ENCODE peak calls at places on chromosomes 2 and 18, in nine cellular contexts. J, P, M, O, E, C, I, F and Q are unnamed samples.

GRCh38 chr2:85272357-85272756 is 55.4 kb downstream of the TGOLN2 start:
- DNase-seq in J (no peak), E (no peak), O (no peak), F (no peak), P (no peak), C (no peak), I (no peak), M (no peak), Q (no peak)

GRCh38 chr2:84970266-84970955 is 550 bp upstream of the KCMF1 start:
- DNase-seq in E (peak), I (peak), P (peak), C (peak), J (peak), F (peak), O (peak), M (peak), Q (peak)

GRCh38 chr2:128369126-128369555 is 50.5 kb upstream of the HS6ST1 start:
- DNase-seq in F (peak), C (peak), I (no peak), E (no peak), O (no peak), J (no peak), P (no peak), M (peak), Q (peak)

GRCh38 chr2:231687133-231687852 is 21.0 kb upstream of the PTMA start:
- DNase-seq in F (peak), J (peak), O (peak), P (peak), C (peak), M (peak), E (peak), I (peak), Q (peak)

GRCh38 chr2:233084488-233084887 is 24.3 kb downstream of the INPP5D start:
- DNase-seq in C (no peak), I (no peak), O (no peak), E (peak), P (peak), F (no peak), M (no peak), J (peak), Q (no peak)

GRCh38 chr2:222292738-222293134 is 6.1 kb downstream of the PAX3 start:
- DNase-seq in F (peak), P (no peak), E (no peak), M (no peak), I (no peak), J (no peak), C (no peak), O (no peak), Q (no peak)

GRCh38 chr2:98381494-98381893 is 35.2 kb downstream of the CNGA3 start:
- DNase-seq in C (no peak), J (no peak), P (no peak), E (no peak), O (no peak), I (no peak), F (no peak), M (no peak), Q (no peak)

GRCh38 chr18:80200171-80200931 is 47.0 kb downstream of the PARD6G start:
- DNase-seq in E (no peak), O (peak), C (peak), P (no peak), F (peak), I (no peak), J (no peak), M (no peak), Q (peak)

GRCh38 chr2:34423301-34423700 is 824.2 kb upstream of the FAM98A start:
- DNase-seq in J (no peak), O (no peak), M (no peak), P (no peak), F (no peak), C (no peak), E (no peak), I (no peak), Q (no peak)

GRCh38 chr2:66929632-66930385 is 467.3 kb upstream of the ETAA1 start:
- DNase-seq in F (no peak), M (peak), E (no peak), J (no peak), I (peak), O (no peak), P (peak), C (peak), Q (peak)

GRCh38 chr2:8595821-8596600 is 85.8 kb upstream of the ID2 start:
- DNase-seq in M (no peak), I (no peak), F (peak), C (no peak), J (no peak), E (no peak), O (no peak), P (no peak), Q (no peak)

GRCh38 chr2:136363921-136364320 is 246.0 kb upstream of the CXCR4 start:
- DNase-seq in J (no peak), C (no peak), F (no peak), O (no peak), P (no peak), I (no peak), M (peak), E (no peak), Q (no peak)

GRCh38 chr18:3511980-3512379 is 62.0 kb downstream of the TGIF1 start:
- DNase-seq in M (peak), J (no peak), P (no peak), C (peak), I (no peak), O (no peak), E (no peak), F (no peak), Q (peak)

GRCh38 chr2:234741976-234742375 is 209.8 kb upstream of the SH3BP4 start:
- DNase-seq in M (no peak), J (no peak), O (no peak), F (no peak), C (peak), I (no peak), P (no peak), E (no peak), Q (no peak)

GRCh38 chr2:210895132-210895531 is 338.7 kb downstream of the CPS1 start:
- DNase-seq in E (no peak), J (peak), P (no peak), F (peak), O (no peak), M (no peak), I (no peak), C (no peak), Q (no peak)

GRCh38 chr18:74183110-74183509 is 34.8 kb downstream of the TIMM21 start:
- DNase-seq in M (no peak), E (no peak), I (no peak), F (no peak), J (no peak), O (no peak), P (no peak), C (no peak), Q (no peak)

GRCh38 chr2:96687266-96687665 is 44.7 kb downstream of the FER1L5 start:
- DNase-seq in E (no peak), O (no peak), I (no peak), C (no peak), J (no peak), M (no peak), F (peak), P (no peak), Q (no peak)

GRCh38 chr2:216346781-216347180 is 25.5 kb downstream of the MARCHF4 start:
- DNase-seq in C (no peak), P (no peak), O (no peak), J (no peak), F (no peak), E (peak), I (peak), M (no peak), Q (no peak)